ENCODE peak calls at places on chromosomes 6 and 20, in four cellular contexts. One of them, this sample, is unnamed.

GRCh38 chr6:32406197-32406596 is 784 bp downstream of the BTNL2 start:
- DNase-seq in HepG2: no peak
- DNase-seq in H1: no peak
- DNase-seq in HCT116: no peak
- DNase-seq in this sample: no peak

GRCh38 chr6:15962449-15962764 is 166.5 kb upstream of the MYLIP start:
- DNase-seq in HepG2: no peak
- DNase-seq in H1: no peak
- DNase-seq in HCT116: no peak
- DNase-seq in this sample: no peak

GRCh38 chr6:41936073-41936837 is 5.4 kb downstream of the CCND3 start:
- DNase-seq in HepG2: peak
- DNase-seq in H1: peak
- DNase-seq in HCT116: peak
- DNase-seq in this sample: peak

GRCh38 chr6:44071670-44072451 is 55.4 kb downstream of the MRPL14 start:
- DNase-seq in HepG2: no peak
- DNase-seq in H1: no peak
- DNase-seq in HCT116: no peak
- DNase-seq in this sample: no peak

GRCh38 chr6:105991561-105992314 is 94.4 kb upstream of the PRDM1 start:
- DNase-seq in H1: peak
- DNase-seq in HepG2: peak
- DNase-seq in HCT116: no peak
- DNase-seq in this sample: no peak

GRCh38 chr6:160014869-160015182 is 45.9 kb downstream of the IGF2R start:
- DNase-seq in H1: no peak
- DNase-seq in HepG2: no peak
- DNase-seq in HCT116: no peak
- DNase-seq in this sample: no peak

GRCh38 chr6:30483677-30484279 is 5.5 kb upstream of the HLA-E start:
- DNase-seq in HepG2: peak
- DNase-seq in HCT116: peak
- DNase-seq in H1: no peak
- DNase-seq in this sample: no peak

GRCh38 chr6:116773886-116774285 is 8.4 kb upstream of the FAM162B start:
- DNase-seq in HepG2: no peak
- DNase-seq in HCT116: no peak
- DNase-seq in H1: no peak
- DNase-seq in this sample: no peak

GRCh38 chr20:36645998-36646397 is at the start of gene SLA2:
- DNase-seq in H1: no peak
- DNase-seq in HCT116: no peak
- DNase-seq in HepG2: no peak
- DNase-seq in this sample: no peak

GRCh38 chr6:129645371-129646139 is 64.4 kb downstream of the ARHGAP18 start:
- DNase-seq in HepG2: peak
- DNase-seq in HCT116: peak
- DNase-seq in H1: no peak
- DNase-seq in this sample: no peak

GRCh38 chr20:12358006-12358654 is 440.4 kb downstream of the BTBD3 start:
- DNase-seq in HepG2: no peak
- DNase-seq in HCT116: no peak
- DNase-seq in H1: no peak
- DNase-seq in this sample: peak

GRCh38 chr6:25041676-25042598 is 106.2 kb upstream of the RIPOR2 start:
- DNase-seq in H1: no peak
- DNase-seq in HCT116: no peak
- DNase-seq in HepG2: no peak
- DNase-seq in this sample: no peak

GRCh38 chr20:53870426-53871199 is 199.8 kb downstream of the BCAS1 start:
- DNase-seq in H1: no peak
- DNase-seq in HCT116: no peak
- DNase-seq in HepG2: no peak
- DNase-seq in this sample: no peak

GRCh38 chr20:49559411-49560081 is 8.4 kb downstream of the PTGIS start:
- DNase-seq in HepG2: no peak
- DNase-seq in HCT116: no peak
- DNase-seq in H1: no peak
- DNase-seq in this sample: no peak

GRCh38 chr6:43758617-43759050 is 11.4 kb upstream of the VEGFA start:
- DNase-seq in HepG2: no peak
- DNase-seq in HCT116: no peak
- DNase-seq in H1: peak
- DNase-seq in this sample: no peak

GRCh38 chr6:132369526-132369925 is 31.7 kb downstream of the MOXD1 start:
- DNase-seq in HCT116: no peak
- DNase-seq in HepG2: no peak
- DNase-seq in H1: no peak
- DNase-seq in this sample: no peak

GRCh38 chr20:56345911-56346310 is 12.9 kb upstream of the FAM210B start:
- DNase-seq in HCT116: no peak
- DNase-seq in HepG2: no peak
- DNase-seq in H1: no peak
- DNase-seq in this sample: no peak

GRCh38 chr6:47195251-47195650 is 114.5 kb downstream of the TNFRSF21 start:
- DNase-seq in HepG2: no peak
- DNase-seq in HCT116: no peak
- DNase-seq in H1: no peak
- DNase-seq in this sample: no peak

GRCh38 chr6:64330694-64331309 is 695.2 kb downstream of the PHF3 start:
- DNase-seq in HepG2: peak
- DNase-seq in HCT116: no peak
- DNase-seq in H1: peak
- DNase-seq in this sample: no peak

GRCh38 chr6:165484178-165484889 is 174.9 kb upstream of the C6orf118 start:
- DNase-seq in H1: no peak
- DNase-seq in HepG2: no peak
- DNase-seq in HCT116: no peak
- DNase-seq in this sample: no peak

GRCh38 chr6:71077655-71078054 is 120.8 kb upstream of the B3GAT2 start:
- DNase-seq in HCT116: no peak
- DNase-seq in H1: no peak
- DNase-seq in HepG2: no peak
- DNase-seq in this sample: no peak

GRCh38 chr20:58154106-58154505 is 74.3 kb downstream of the ANKRD60 start:
- DNase-seq in H1: no peak
- DNase-seq in HCT116: no peak
- DNase-seq in HepG2: no peak
- DNase-seq in this sample: no peak

GRCh38 chr6:41515995-41516394 is 30.2 kb upstream of the FOXP4 start:
- DNase-seq in HCT116: no peak
- DNase-seq in HepG2: no peak
- DNase-seq in H1: no peak
- DNase-seq in this sample: no peak

GRCh38 chr6:15389759-15390723 is 144.2 kb downstream of the JARID2 start:
- DNase-seq in HepG2: peak
- DNase-seq in H1: no peak
- DNase-seq in HCT116: peak
- DNase-seq in this sample: peak

DNA sequence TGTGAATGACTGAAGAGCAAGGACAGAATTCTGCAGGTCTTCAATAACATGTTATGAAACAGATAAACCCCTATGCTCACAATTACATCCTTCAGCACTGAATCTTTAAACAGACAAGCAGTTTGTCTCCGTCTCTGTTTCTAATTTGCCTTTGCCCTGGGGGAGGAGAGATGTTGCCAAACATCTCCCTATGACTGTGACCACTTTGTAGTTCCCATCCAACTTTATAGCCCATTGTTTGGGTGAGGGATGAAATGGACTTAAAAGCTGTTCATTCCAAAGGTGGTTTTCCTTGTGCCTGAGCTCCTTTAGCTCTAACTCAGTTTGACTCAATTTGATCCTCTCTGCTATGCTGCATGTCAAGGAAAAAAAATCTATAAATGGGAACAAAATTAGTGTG is 19.5 kb upstream of the ADTRP start:
- DNase-seq in HepG2: no peak
- DNase-seq in H1: no peak
- DNase-seq in HCT116: no peak
- DNase-seq in this sample: no peak
- TF ChIP-seq JUND in HepG2: no peak
- TF ChIP-seq JUND in H1: no peak
- TF ChIP-seq JUND in HCT116: no peak
- TF ChIP-seq JUND in this sample: no peak

GRCh38 chr6:38697846-38698245 is 5.1 kb downstream of the GLO1 start:
- DNase-seq in H1: no peak
- DNase-seq in HCT116: no peak
- DNase-seq in HepG2: no peak
- DNase-seq in this sample: no peak
- TF ChIP-seq JUND in H1: no peak
- TF ChIP-seq JUND in HCT116: no peak
- TF ChIP-seq JUND in HepG2: no peak
- TF ChIP-seq JUND in this sample: no peak

GRCh38 chr6:126351960-126352359 is 12.0 kb downstream of the CENPW start:
- DNase-seq in H1: no peak
- DNase-seq in HCT116: no peak
- DNase-seq in HepG2: no peak
- DNase-seq in this sample: no peak
- TF ChIP-seq JUND in H1: no peak
- TF ChIP-seq JUND in HCT116: no peak
- TF ChIP-seq JUND in HepG2: no peak
- TF ChIP-seq JUND in this sample: no peak

GRCh38 chr6:53752856-53753255 is 41.9 kb upstream of the LRRC1 start:
- DNase-seq in H1: no peak
- DNase-seq in HCT116: no peak
- DNase-seq in HepG2: no peak
- DNase-seq in this sample: no peak
- TF ChIP-seq JUND in H1: no peak
- TF ChIP-seq JUND in HCT116: no peak
- TF ChIP-seq JUND in HepG2: no peak
- TF ChIP-seq JUND in this sample: no peak

GRCh38 chr20:32149566-32150170 is 40.2 kb downstream of the TM9SF4 start:
- DNase-seq in H1: no peak
- DNase-seq in HepG2: no peak
- DNase-seq in HCT116: no peak
- DNase-seq in this sample: no peak
- TF ChIP-seq JUND in H1: no peak
- TF ChIP-seq JUND in HepG2: no peak
- TF ChIP-seq JUND in HCT116: no peak
- TF ChIP-seq JUND in this sample: no peak

DNA sequence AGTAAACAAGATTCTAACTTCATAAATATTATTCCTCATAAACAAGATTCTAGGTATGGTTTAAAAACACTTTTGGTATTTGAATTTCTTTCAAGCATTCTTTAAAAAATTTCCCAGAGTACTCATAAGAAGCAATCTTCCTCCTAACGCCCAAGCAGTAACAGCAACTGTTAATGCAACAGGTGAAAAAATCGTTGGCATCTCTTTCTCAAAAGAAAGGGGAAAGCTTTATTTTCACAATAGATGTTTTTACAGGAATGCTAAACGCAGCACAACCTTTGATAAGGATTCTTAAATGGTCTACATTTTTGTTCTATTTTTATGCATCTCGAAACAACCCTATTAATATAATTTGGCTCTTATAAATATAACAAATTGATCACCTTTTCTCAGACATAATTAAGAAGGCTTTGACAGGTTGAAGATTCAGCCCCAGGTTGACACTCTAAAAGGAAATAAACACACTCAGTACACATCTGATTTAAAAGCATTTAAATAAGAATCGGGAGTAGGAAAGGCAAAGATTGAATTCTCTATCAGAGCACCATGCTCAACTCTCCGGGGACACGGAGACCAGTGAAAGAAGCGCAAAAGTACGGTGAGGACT is 632 bp downstream of the AHI1 start:
- DNase-seq in HepG2: no peak
- DNase-seq in H1: no peak
- DNase-seq in HCT116: no peak
- DNase-seq in this sample: no peak
- TF ChIP-seq JUND in HepG2: no peak
- TF ChIP-seq JUND in H1: no peak
- TF ChIP-seq JUND in HCT116: no peak
- TF ChIP-seq JUND in this sample: no peak